ENCODE peak calls at places on chromosomes 1 and 21, in four cellular contexts. S is MG63, B is heart left ventricle, G is foreskin fibroblast. V is an unnamed sample.

GRCh38 chr1:175420491-175420827 is 227.9 kb upstream of the KIAA0040 start:
- DNase-seq in S (no peak), B (no peak), G (no peak), V (no peak)

GRCh38 chr1:227999056-227999930 is 7.5 kb upstream of the WNT3A start:
- DNase-seq in S (peak), B (peak), G (peak), V (peak)

GRCh38 chr1:226666714-226667113 is 72.4 kb downstream of the ITPKB start:
- DNase-seq in S (no peak), B (no peak), G (no peak), V (no peak)

GRCh38 chr1:38585038-38585420 is 274.5 kb downstream of the RRAGC start:
- DNase-seq in S (no peak), B (no peak), G (no peak), V (no peak)

GRCh38 chr1:47487826-47488450 is 50.1 kb downstream of the FOXD2 start:
- DNase-seq in S (peak), B (no peak), G (no peak), V (no peak)

GRCh38 chr1:155081472-155082300 is 3.0 kb downstream of the EFNA3 start:
- DNase-seq in S (no peak), B (no peak), G (no peak), V (no peak)

GRCh38 chr1:202638019-202638887 is 72.0 kb downstream of the SYT2 start:
- DNase-seq in S (no peak), B (no peak), G (no peak), V (no peak)

GRCh38 chr1:42146916-42147320 is 6.3 kb upstream of the GUCA2B start:
- DNase-seq in S (peak), B (peak), G (peak), V (peak)

GRCh38 chr1:183227963-183228649 is 42.0 kb downstream of the LAMC2 start:
- DNase-seq in S (peak), B (peak), G (no peak), V (peak)

GRCh38 chr1:43340559-43340958 is 2.9 kb downstream of the MPL start:
- DNase-seq in S (no peak), B (no peak), G (no peak), V (no peak)

GRCh38 chr1:98557808-98558390 is 103.6 kb upstream of the SNX7 start:
- DNase-seq in S (no peak), B (no peak), G (no peak), V (no peak)

GRCh38 chr1:35264861-35265260 is 3.6 kb upstream of the ZMYM4 start:
- DNase-seq in S (peak), B (no peak), G (peak), V (no peak)

GRCh38 chr21:16087523-16087922 is 357.7 kb downstream of the USP25 start:
- DNase-seq in S (no peak), B (no peak), G (no peak), V (no peak)

GRCh38 chr1:95098196-95098595 is 19.0 kb upstream of the TLCD4 start:
- DNase-seq in S (peak), B (no peak), G (no peak), V (no peak)

GRCh38 chr1:14626869-14627607 is 28.6 kb downstream of the KAZN start:
- DNase-seq in S (peak), B (peak), G (no peak), V (no peak)

GRCh38 chr21:30979054-30979453 is 59.2 kb downstream of the KRTAP19-8 start:
- DNase-seq in S (no peak), B (no peak), G (no peak), V (no peak)

GRCh38 chr1:22452401-22452963 is 831 bp downstream of the ZBTB40 start:
- DNase-seq in S (peak), B (no peak), G (peak), V (no peak)

GRCh38 chr1:192824511-192824910 is 15.7 kb downstream of the RGS2 start:
- DNase-seq in S (no peak), B (no peak), G (no peak), V (no peak)

GRCh38 chr1:156638189-156638588 is 3.7 kb upstream of the BCAN start:
- DNase-seq in S (no peak), B (no peak), G (no peak), V (no peak)
- H3K4me3 ChIP-seq in S (no peak), B (no peak), G (no peak), V (no peak)

GRCh38 chr21:45983981-45984551 is 2.5 kb downstream of the COL6A1 start:
- DNase-seq in S (no peak), B (peak), G (no peak), V (no peak)
- H3K4me3 ChIP-seq in S (peak), B (peak), G (peak), V (no peak)

GRCh38 chr1:12088607-12089006 is 25.5 kb downstream of the TNFRSF8 start:
- DNase-seq in S (no peak), B (peak), G (no peak), V (no peak)
- H3K4me3 ChIP-seq in S (no peak), B (no peak), G (no peak), V (no peak)

DNA sequence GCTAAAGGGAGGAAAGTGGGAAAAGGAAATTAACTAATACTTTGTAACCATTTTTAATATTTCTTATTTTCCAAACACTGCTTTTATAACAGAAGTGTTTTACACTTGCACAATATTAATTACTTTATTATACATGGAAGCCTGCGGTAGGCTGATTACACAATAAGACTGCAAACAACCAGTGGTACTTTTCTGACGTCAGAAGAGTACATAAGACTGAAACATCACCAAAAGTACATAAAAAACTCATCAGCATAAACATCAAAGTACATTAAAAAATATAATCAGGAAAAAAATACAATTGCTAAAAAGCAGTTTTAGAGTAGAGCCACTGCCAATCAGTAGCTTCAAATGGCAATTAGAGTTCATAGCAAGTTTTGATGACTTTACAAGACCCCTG is 4.6 kb downstream of the ZNF281 start:
- DNase-seq in S (no peak), B (no peak), G (no peak), V (no peak)
- H3K4me3 ChIP-seq in S (no peak), B (no peak), G (peak), V (no peak)

GRCh38 chr1:148263128-148263905 is 111.2 kb upstream of the NBPF11 start:
- DNase-seq in S (peak), B (peak), G (peak), V (peak)
- H3K4me3 ChIP-seq in S (peak), B (peak), G (peak), V (peak)

GRCh38 chr1:179151908-179152682 is 70.2 kb downstream of the TOR3A start:
- DNase-seq in S (no peak), B (no peak), G (no peak), V (no peak)
- H3K4me3 ChIP-seq in S (no peak), B (no peak), G (no peak), V (no peak)

DNA sequence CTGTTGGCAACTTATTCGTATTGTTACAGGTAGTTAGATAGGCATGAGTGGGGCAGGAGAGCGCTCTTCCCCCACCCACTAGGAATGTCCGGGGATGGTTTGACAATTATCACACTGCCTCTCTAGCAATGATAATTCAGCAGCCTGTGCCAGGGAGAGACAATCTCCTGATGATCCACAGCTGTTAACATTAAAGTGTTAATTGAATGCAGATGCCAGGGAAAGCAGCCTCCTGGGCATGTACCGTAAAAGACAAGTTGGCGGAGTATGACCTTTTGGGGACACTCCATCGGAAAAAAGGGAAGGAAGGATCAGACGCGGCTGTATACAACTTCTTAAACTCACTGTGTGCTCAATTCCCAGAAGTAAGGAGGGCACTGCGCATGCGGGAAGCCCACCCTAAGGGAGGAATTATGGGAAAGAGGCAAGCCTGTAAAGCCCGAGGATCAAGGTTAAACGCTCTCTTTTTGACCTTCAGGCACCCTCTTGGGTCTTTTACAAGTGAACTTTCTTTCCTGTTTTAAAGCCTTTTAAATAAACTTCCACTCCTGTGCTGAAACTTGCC is 62.6 kb downstream of the MAP3K7CL start:
- DNase-seq in S (no peak), B (peak), G (peak), V (no peak)
- H3K4me3 ChIP-seq in S (no peak), B (no peak), G (no peak), V (no peak)

GRCh38 chr1:159211331-159212136 is 6.9 kb downstream of the ACKR1 start:
- DNase-seq in S (peak), B (no peak), G (peak), V (no peak)
- H3K4me3 ChIP-seq in S (no peak), B (no peak), G (no peak), V (no peak)

DNA sequence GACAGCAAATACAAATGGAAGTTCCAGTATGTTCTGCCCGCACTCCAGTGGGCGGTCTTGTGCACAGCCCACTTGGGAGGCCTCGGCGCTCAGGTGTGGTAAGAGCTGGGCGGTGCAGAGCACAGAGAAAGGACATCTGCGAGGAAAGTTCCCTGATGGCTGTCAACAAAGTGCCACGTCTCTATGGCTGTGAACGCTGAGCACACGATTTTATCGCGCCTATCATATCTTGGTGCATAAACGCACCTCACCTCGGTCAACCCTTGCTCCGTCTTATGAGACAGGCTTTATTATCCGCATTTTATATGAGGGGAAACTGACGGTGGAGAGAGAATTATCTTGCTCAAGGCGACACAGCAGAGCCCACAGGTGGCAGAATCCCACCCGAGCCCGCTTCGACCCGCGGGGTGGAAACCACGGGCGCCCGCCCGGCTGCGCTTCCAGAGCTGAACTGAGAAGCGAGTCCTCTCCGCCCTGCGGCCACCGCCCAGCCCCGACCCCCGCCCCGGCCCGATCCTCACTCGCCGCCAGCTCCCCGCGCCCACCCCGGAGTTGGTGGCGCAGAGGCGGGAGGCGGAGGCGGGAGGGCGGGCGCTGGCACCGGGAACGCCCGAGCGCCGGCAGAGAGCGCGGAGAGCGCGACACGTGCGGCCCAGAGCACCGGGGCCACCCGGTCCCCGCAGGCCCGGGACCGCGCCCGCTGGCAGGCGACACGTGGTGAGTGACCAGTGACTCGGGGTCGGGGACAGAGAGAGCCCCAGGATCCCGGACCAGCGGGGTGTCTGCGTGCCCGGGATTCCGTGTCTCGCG is at the start of gene IL12RB2:
- DNase-seq in S (no peak), B (no peak), G (no peak), V (no peak)
- H3K4me3 ChIP-seq in S (peak), B (peak), G (no peak), V (peak)

GRCh38 chr21:27425574-27425973 is 458.7 kb upstream of the ADAMTS5 start:
- DNase-seq in S (peak), B (no peak), G (peak), V (no peak)

GRCh38 chr21:27423906-27424595 is 457.2 kb upstream of the ADAMTS5 start:
- DNase-seq in S (peak), B (no peak), G (peak), V (peak)

GRCh38 chr21:27424601-27425000 is 457.7 kb upstream of the ADAMTS5 start:
- DNase-seq in S (no peak), B (no peak), G (peak), V (no peak)

GRCh38 chr21:27425172-27425571 is 458.3 kb upstream of the ADAMTS5 start:
- DNase-seq in S (no peak), B (no peak), G (peak), V (peak)

GRCh38 chr21:27426196-27426595 is 459.3 kb upstream of the ADAMTS5 start:
- DNase-seq in S (no peak), B (no peak), G (no peak), V (no peak)
- H3K4me3 ChIP-seq in S (no peak), B (no peak), G (no peak), V (no peak)